ENCODE peak calls at places on chromosomes 16 and 17, in nine cellular contexts. U is DND-41, W is fibroblast of pulmonary artery, T is prostate gland, H is Caco-2, G is HCT116, Q is pancreas, M is IMR-90, E is heart left ventricle. B is an unnamed sample.

GRCh38 chr16:58022601-58023371 is 2.8 kb upstream of the MMP15 start:
- DNase-seq in U (no peak), W (peak; percentile 68), T (peak; percentile 84), H (no peak), G (no peak), Q (peak; percentile 76), M (peak; percentile 68), E (peak; percentile 87), B (no peak)

GRCh38 chr17:82563318-82563717 is 43.8 kb downstream of the FOXK2 start:
- DNase-seq in U (no peak), W (no peak), T (no peak), H (no peak), G (no peak), Q (no peak), M (no peak), E (no peak), B (no peak)

GRCh38 chr17:72634621-72635020 is 457.9 kb downstream of the SLC39A11 start:
- DNase-seq in U (peak; percentile 28), W (no peak), T (peak; percentile 49), H (no peak), G (no peak), Q (no peak), M (no peak), E (no peak), B (no peak)

GRCh38 chr17:72456026-72456569 is 335.3 kb downstream of the SOX9 start:
- DNase-seq in U (no peak), W (peak; percentile 31), T (no peak), H (no peak), G (peak; percentile 63), Q (no peak), M (peak; percentile 67), E (no peak), B (peak; percentile 61)

GRCh38 chr17:37820313-37821024 is 75.6 kb upstream of the HNF1B start:
- DNase-seq in U (no peak), W (no peak), T (no peak), H (no peak), G (no peak), Q (no peak), M (no peak), E (no peak), B (no peak)

GRCh38 chr17:73378974-73379470 is 67.2 kb upstream of the CDC42EP4 start:
- DNase-seq in U (no peak), W (no peak), T (no peak), H (no peak), G (no peak), Q (no peak), M (no peak), E (no peak), B (no peak)

GRCh38 chr17:55334285-55334684 is 69.5 kb downstream of the HLF start:
- DNase-seq in U (no peak), W (peak; percentile 38), T (no peak), H (no peak), G (no peak), Q (no peak), M (no peak), E (no peak), B (peak; percentile 51)

GRCh38 chr16:51155901-51156810 is 5.1 kb upstream of the SALL1 start:
- DNase-seq in U (no peak), W (peak; percentile 25), T (no peak), H (no peak), G (no peak), Q (no peak), M (peak; percentile 49), E (no peak), B (no peak)

GRCh38 chr17:69523252-69523861 is 108.9 kb downstream of the MAP2K6 start:
- DNase-seq in U (no peak), W (peak; percentile 74), T (peak; percentile 37), H (peak; percentile 45), G (peak; percentile 28), Q (no peak), M (peak; percentile 64), E (no peak), B (no peak)

GRCh38 chr17:7886227-7887037 is 2.2 kb upstream of the CHD3 start:
- DNase-seq in U (peak; percentile 67), W (peak; percentile 30), T (peak; percentile 68), H (peak; percentile 18), G (no peak), Q (peak; percentile 49), M (peak; percentile 7), E (no peak), B (no peak)

GRCh38 chr16:56428087-56428486 is 2.7 kb upstream of the AMFR start:
- DNase-seq in U (no peak), W (no peak), T (no peak), H (no peak), G (no peak), Q (no peak), M (no peak), E (no peak), B (no peak)

GRCh38 chr17:42113293-42114069 is 967 bp upstream of the DHX58 start:
- DNase-seq in U (no peak), W (no peak), T (no peak), H (no peak), G (no peak), Q (no peak), M (no peak), E (peak; percentile 59), B (no peak)

GRCh38 chr17:42110301-42111264 is 1.9 kb downstream of the DHX58 start:
- DNase-seq in U (no peak), W (no peak), T (no peak), H (no peak), G (no peak), Q (no peak), M (no peak), E (peak; percentile 42), B (no peak)

GRCh38 chr17:42111265-42111636 is 1.3 kb downstream of the DHX58 start:
- DNase-seq in U (no peak), W (no peak), T (no peak), H (no peak), G (no peak), Q (no peak), M (no peak), E (no peak), B (no peak)

GRCh38 chr17:42112552-42113176 is at the start of gene DHX58:
- DNase-seq in U (peak; percentile 88), W (peak; percentile 86), T (peak; percentile 80), H (no peak), G (no peak), Q (peak; percentile 78), M (peak; percentile 80), E (peak; percentile 76), B (peak; percentile 66)

GRCh38 chr17:42111901-42112551 is 488 bp downstream of the DHX58 start:
- DNase-seq in U (no peak), W (peak; percentile 25), T (peak; percentile 28), H (no peak), G (no peak), Q (peak; percentile 46), M (peak; percentile 17), E (no peak), B (no peak)
- H3K4me3 ChIP-seq in U (peak overlapping the region; percentile 25), W (peak overlapping the region; percentile 53), T (peak overlapping the region; percentile 39), H (no peak overlapping the region), G (no peak overlapping the region), Q (peak overlapping the region; percentile 35), M (peak overlapping the region; percentile 37), E (peak overlapping the region; percentile 65), B (peak overlapping the region; percentile 30)

DNA sequence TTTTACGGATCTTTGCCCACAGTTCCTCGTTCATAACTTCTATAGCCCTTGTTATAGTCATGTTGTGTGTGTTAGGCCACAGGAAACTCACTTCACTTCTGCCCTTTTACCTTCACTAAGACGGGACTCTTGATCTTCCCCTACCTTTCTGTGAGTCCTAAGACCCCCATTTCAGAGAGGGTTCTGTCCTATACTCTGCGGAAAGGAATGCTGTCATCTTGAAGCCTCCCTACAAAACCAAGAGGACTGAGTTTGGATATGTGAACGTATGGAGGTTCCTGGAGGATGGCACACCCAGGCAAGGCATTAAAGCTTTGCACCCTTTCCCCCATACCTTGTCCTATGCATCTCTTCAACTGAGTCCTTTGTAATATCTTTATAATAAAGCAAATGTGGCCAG is 3.7 kb downstream of the UBB start:
- DNase-seq in U (no peak), W (no peak), T (no peak), H (no peak), G (no peak), Q (no peak), M (no peak), E (no peak), B (no peak)
- H3K4me3 ChIP-seq in U (no peak overlapping the region), W (no peak overlapping the region), T (no peak overlapping the region), H (no peak overlapping the region), G (no peak overlapping the region), Q (no peak overlapping the region), M (no peak overlapping the region), E (no peak overlapping the region), B (no peak overlapping the region)

DNA sequence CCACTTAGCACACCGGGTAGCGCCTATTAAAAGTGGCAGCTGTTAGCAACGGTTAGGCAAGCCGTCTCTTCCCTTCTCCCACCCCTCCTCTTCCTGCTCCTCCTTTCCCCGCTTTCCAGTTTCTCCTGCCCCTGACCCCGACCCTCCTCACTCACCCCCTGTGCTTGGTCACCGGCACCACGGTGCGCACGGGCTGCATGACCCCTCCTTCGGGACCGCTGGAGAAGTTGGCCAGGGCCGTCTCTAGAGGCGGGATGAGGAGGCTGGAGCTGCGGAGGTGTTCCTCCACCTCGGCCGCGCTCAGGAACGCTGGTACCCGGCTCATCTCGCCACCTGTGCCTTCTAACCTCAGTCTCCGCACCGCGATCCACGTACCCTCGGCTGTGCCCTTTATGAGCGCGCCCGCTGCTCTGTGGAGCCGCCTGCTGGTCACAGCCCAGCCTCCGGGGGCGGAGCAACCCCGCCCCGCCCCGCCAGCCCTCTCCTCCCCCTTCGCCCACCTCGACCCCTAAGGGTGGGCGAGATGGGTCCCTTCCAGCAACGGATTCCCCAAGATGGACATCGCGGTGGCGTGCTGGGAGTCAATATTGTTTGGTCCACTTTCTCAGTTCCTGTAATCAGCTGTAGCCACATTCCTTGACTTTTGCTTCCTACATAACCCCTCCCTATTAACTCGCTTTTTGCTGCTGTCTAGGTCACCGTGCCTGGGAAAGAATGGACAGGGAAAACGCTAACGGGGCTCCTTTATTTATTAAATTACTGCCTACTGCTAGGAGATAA is at the start of gene CRYM:
- DNase-seq in U (no peak), W (peak; percentile 26), T (peak; percentile 71), H (peak; percentile 71), G (no peak), Q (peak; percentile 47), M (no peak), E (peak; percentile 79), B (no peak)
- H3K4me3 ChIP-seq in U (no peak within 1 kb of the TSS), W (peak within 1 kb of the TSS; percentile 27), T (peak within 1 kb of the TSS; percentile 36), H (peak within 1 kb of the TSS; percentile 34), G (peak within 1 kb of the TSS; percentile 44), Q (peak within 1 kb of the TSS; percentile 7), M (peak within 1 kb of the TSS; percentile 35), E (peak within 1 kb of the TSS; percentile 67), B (peak within 1 kb of the TSS; percentile 54)

GRCh38 chr17:40283662-40284061 is 4.0 kb upstream of the CDC6 start:
- DNase-seq in U (no peak), W (peak; percentile 64), T (no peak), H (no peak), G (peak; percentile 87), Q (no peak), M (peak; percentile 96), E (no peak), B (peak; percentile 97)

GRCh38 chr17:40287494-40288369 is at the start of gene CDC6:
- DNase-seq in U (peak; percentile 100), W (peak; percentile 99), T (peak; percentile 99), H (peak; percentile 99), G (peak; percentile 99), Q (peak; percentile 99), M (peak; percentile 99), E (peak; percentile 98), B (peak; percentile 94)

GRCh38 chr17:40286473-40286872 is 1.2 kb upstream of the CDC6 start:
- DNase-seq in U (no peak), W (no peak), T (no peak), H (no peak), G (no peak), Q (no peak), M (no peak), E (no peak), B (no peak)

GRCh38 chr17:40284085-40284713 is 3.5 kb upstream of the CDC6 start:
- DNase-seq in U (no peak), W (peak; percentile 63), T (peak; percentile 76), H (peak; percentile 82), G (peak; percentile 80), Q (no peak), M (peak; percentile 83), E (no peak), B (peak; percentile 81)

GRCh38 chr17:40287159-40287493 is 553 bp upstream of the CDC6 start:
- DNase-seq in U (no peak), W (no peak), T (no peak), H (no peak), G (no peak), Q (no peak), M (no peak), E (no peak), B (no peak)
- H3K4me3 ChIP-seq in U (peak overlapping the region; percentile 15), W (no peak overlapping the region), T (no peak overlapping the region), H (no peak overlapping the region), G (no peak overlapping the region), Q (no peak overlapping the region), M (peak overlapping the region; percentile 19), E (no peak overlapping the region), B (peak overlapping the region; percentile 24)

B was measured in retinal pigment epithelial cell.